ENCODE peak calls at places on chromosomes 2 and 18, in nine cellular contexts. U is CD8-positive, alpha-beta memory T cell; I is H1; E is fibroblast of pulmonary artery; H is AG04449; C is skeletal muscle cell; G is A549; O is transverse colon; K is HepG2. L is an unnamed sample.
A peak's percentile ranks its signal among the peaks of the same experiment; 100 is the strongest.

GRCh38 chr2:179751184-179751809 is 110.1 kb downstream of the ZNF385B start:
- DNase-seq in U (no peak), I (no peak), E (peak; percentile 60), H (no peak), C (no peak), G (peak; percentile 27), O (no peak), K (peak; percentile 27), L (no peak)

GRCh38 chr2:38524580-38524979 is 78.1 kb downstream of the HNRNPLL start:
- DNase-seq in U (no peak), I (no peak), E (no peak), H (no peak), C (no peak), G (no peak), O (no peak), K (no peak), L (no peak)

GRCh38 chr2:61015971-61016370 is 1.5 kb upstream of the PEX13 start:
- DNase-seq in U (no peak), I (no peak), E (no peak), H (no peak), C (no peak), G (no peak), O (no peak), K (peak; percentile 47), L (no peak)

GRCh38 chr18:29361843-29362242 is 1184.9 kb upstream of the CDH2 start:
- DNase-seq in U (no peak), I (peak; percentile 76), E (no peak), H (no peak), C (no peak), G (peak; percentile 0), O (no peak), K (no peak), L (peak; percentile 27)

GRCh38 chr2:173354601-173355131 is at the start of gene CDCA7:
- DNase-seq in U (peak; percentile 16), I (peak; percentile 92), E (peak; percentile 60), H (no peak), C (peak; percentile 27), G (peak; percentile 81), O (peak; percentile 76), K (peak; percentile 64), L (no peak)

GRCh38 chr2:88068044-88068443 is 419 bp downstream of the SMYD1 start:
- DNase-seq in U (no peak), I (no peak), E (no peak), H (no peak), C (no peak), G (no peak), O (no peak), K (no peak), L (no peak)

GRCh38 chr2:207847807-207848544 is 78.3 kb upstream of the FZD5 start:
- DNase-seq in U (no peak), I (no peak), E (peak; percentile 89), H (peak; percentile 57), C (no peak), G (peak; percentile 45), O (peak; percentile 75), K (peak; percentile 99), L (no peak)

GRCh38 chr2:176124358-176125214 is 2.1 kb downstream of the HOXD9 start:
- DNase-seq in U (no peak), I (peak; percentile 45), E (no peak), H (no peak), C (no peak), G (no peak), O (no peak), K (no peak), L (no peak)

DNA sequence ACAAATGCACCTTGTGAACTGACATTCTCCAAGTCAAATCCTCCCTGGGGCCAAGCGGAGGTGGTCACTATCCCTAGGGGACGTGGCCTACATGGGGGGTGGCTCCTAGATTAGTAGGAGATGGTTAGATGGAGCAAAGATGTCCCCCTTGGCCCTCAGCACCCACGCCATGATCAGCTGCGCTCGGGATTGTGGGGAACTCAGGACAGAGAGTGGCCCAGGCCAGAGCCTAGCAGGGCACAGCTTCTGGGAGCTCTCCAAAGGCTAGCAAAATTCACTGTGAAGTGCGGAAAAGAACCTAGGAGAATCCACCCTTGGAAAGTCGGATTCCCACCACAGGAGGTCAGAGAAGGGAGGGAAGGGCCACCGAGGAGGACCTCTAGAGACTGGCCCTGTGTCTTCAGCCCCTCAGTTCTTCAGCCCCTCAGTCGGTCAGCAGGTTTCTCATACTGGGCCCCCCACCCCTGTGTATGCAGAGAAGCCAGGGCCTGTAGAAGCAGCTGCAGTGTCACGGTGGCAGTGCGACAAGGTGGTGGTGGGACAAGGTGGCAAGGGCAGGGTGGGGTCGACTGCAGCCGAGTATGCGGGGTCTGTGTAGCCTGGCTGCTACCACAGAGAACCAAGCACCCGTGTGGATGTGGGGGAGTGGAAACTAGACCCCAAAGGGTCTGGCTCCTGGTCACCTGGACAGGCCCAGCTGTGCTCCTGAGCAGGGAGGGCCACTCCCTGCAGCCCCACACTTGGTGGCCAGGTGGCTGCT is 18.4 kb downstream of the GPR55 start:
- DNase-seq in U (no peak), I (no peak), E (no peak), H (no peak), C (no peak), G (no peak), O (no peak), K (no peak), L (no peak)
- H3K4me3 ChIP-seq in U (no peak overlapping the region), I (no peak overlapping the region), E (no peak overlapping the region), H (no peak overlapping the region), C (no peak overlapping the region), G (no peak overlapping the region), O (no peak overlapping the region), K (no peak overlapping the region), L (no peak overlapping the region)

DNA sequence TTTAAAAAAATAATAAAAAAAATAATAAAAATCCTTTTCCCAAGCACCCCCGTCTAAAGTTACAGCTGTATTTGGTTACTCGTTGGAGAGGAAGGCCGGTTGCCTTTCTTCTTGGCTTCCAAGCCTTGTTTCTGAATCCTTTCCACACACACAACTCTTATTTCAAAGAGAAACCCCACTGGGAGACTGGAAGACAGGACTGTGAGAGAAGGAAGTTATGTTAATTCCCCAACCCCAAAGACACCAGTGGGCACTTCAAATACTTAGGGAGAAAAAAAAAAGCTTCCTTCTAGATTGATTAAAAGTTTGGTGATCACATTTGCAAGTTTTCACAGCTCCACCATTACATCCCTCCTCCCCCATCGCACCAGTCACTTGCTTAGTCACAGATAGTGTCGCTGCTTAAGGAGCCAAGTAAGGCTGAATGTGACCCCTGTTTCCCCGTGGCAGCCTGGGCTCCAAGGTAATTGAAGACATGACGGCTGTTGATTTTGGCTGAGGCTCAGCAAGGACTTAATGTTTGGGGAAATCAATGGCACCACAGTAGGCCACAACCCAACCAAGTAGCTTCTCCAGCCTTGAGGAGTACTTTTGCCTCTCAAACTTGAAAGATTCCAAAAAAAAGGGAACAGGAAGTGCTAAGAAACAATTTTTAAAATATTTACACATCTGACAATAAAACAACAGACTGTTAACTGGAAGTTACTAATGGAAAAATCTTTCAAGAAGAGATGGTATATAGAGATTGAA is 40.8 kb upstream of the FRZB start:
- DNase-seq in U (no peak), I (peak; percentile 56), E (no peak), H (no peak), C (no peak), G (no peak), O (no peak), K (no peak), L (peak; percentile 37)
- H3K4me3 ChIP-seq in U (no peak overlapping the region), I (no peak overlapping the region), E (no peak overlapping the region), H (no peak overlapping the region), C (no peak overlapping the region), G (no peak overlapping the region), O (no peak overlapping the region), K (no peak overlapping the region), L (no peak overlapping the region)

GRCh38 chr2:86821842-86822241 is 31.1 kb upstream of the CD8A start:
- DNase-seq in U (no peak), I (no peak), E (no peak), H (no peak), C (no peak), G (no peak), O (no peak), K (no peak), L (no peak)

GRCh38 chr2:86822668-86823067 is 32.0 kb upstream of the CD8A start:
- DNase-seq in U (no peak), I (no peak), E (no peak), H (no peak), C (no peak), G (no peak), O (no peak), K (no peak), L (no peak)

GRCh38 chr2:86821306-86821705 is 30.6 kb upstream of the CD8A start:
- DNase-seq in U (peak; percentile 57), I (no peak), E (no peak), H (no peak), C (no peak), G (no peak), O (no peak), K (no peak), L (no peak)

GRCh38 chr2:86825728-86826386 is 35.1 kb upstream of the CD8A start:
- DNase-seq in U (peak; percentile 93), I (no peak), E (no peak), H (no peak), C (no peak), G (no peak), O (no peak), K (no peak), L (no peak)

GRCh38 chr2:86825020-86825727 is 34.5 kb upstream of the CD8A start:
- DNase-seq in U (peak; percentile 70), I (no peak), E (no peak), H (no peak), C (no peak), G (no peak), O (no peak), K (no peak), L (no peak)
- H3K4me3 ChIP-seq in U (peak overlapping the region; percentile 91), I (no peak overlapping the region), E (no peak overlapping the region), H (no peak overlapping the region), C (no peak overlapping the region), G (no peak overlapping the region), O (no peak overlapping the region), K (no peak overlapping the region), L (no peak overlapping the region)

GRCh38 chr2:230924470-230925341 is at the start of gene GPR55:
- DNase-seq in U (peak; percentile 59), I (peak; percentile 83), E (no peak), H (no peak), C (no peak), G (no peak), O (peak; percentile 56), K (no peak), L (no peak)

GRCh38 chr2:230924092-230924469 is 961 bp downstream of the GPR55 start:
- DNase-seq in U (no peak), I (no peak), E (no peak), H (no peak), C (no peak), G (no peak), O (peak; percentile 3), K (no peak), L (no peak)

GRCh38 chr2:230925879-230926765 is 1.1 kb upstream of the GPR55 start:
- DNase-seq in U (no peak), I (no peak), E (no peak), H (no peak), C (no peak), G (peak; percentile 23), O (peak; percentile 4), K (no peak), L (no peak)

GRCh38 chr2:230922951-230923717 is 1.9 kb downstream of the GPR55 start:
- DNase-seq in U (no peak), I (no peak), E (no peak), H (no peak), C (no peak), G (no peak), O (peak; percentile 5), K (no peak), L (no peak)

DNA sequence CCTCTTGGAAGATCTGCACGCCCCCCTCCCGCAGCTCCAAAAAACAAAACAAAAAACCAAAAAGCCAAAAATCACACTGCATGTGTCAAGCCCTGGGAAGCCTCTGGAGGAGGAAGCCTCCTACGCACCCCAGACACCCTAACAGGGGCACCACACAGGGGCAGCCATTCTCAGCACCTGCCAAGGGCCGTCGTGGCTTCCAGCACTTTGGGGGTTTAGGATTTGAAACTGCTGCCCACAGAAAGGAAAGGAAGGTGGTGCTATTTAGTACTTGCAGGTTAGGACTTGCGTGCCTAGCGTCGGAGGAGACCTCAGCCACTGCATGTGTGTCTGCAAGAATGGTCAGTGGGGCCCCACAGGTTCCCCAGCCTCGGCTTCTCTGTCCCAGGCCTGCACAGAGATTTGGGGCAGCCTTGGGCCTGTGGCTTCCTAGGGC is 419 bp upstream of the GPR55 start:
- DNase-seq in U (no peak), I (no peak), E (no peak), H (no peak), C (no peak), G (no peak), O (peak; percentile 6), K (no peak), L (no peak)
- H3K4me3 ChIP-seq in U (peak overlapping the region; percentile 61), I (no peak overlapping the region), E (no peak overlapping the region), H (no peak overlapping the region), C (no peak overlapping the region), G (no peak overlapping the region), O (no peak overlapping the region), K (no peak overlapping the region), L (no peak overlapping the region)

L was measured in iPS DF 6.9.